ENCODE peak calls at places on chromosomes 16 and 17, in eight cellular contexts. One of them, this sample, is unnamed.
A peak's percentile ranks its signal among the peaks of the same experiment; 100 is the strongest.

GRCh38 chr16:6558133-6558532 is 774.5 kb upstream of the RBFOX1 start:
- DNase-seq in stomach: no peak
- DNase-seq in DND-41: no peak
- DNase-seq in RWPE2: no peak
- DNase-seq in OCI-LY7: no peak
- DNase-seq in neuronal stem cell: no peak
- DNase-seq in heart right ventricle: no peak
- DNase-seq in hepatocyte: no peak
- DNase-seq in this sample: no peak

GRCh38 chr17:43987131-43988021 is 17.0 kb upstream of the NAGS start:
- DNase-seq in stomach: no peak
- DNase-seq in DND-41: no peak
- DNase-seq in RWPE2: no peak
- DNase-seq in OCI-LY7: no peak
- DNase-seq in neuronal stem cell: no peak
- DNase-seq in heart right ventricle: no peak
- DNase-seq in hepatocyte: no peak
- DNase-seq in this sample: no peak

GRCh38 chr17:410674-411401 is 58.2 kb upstream of the RPH3AL start:
- DNase-seq in stomach: no peak
- DNase-seq in DND-41: peak; percentile 84
- DNase-seq in RWPE2: no peak
- DNase-seq in OCI-LY7: no peak
- DNase-seq in neuronal stem cell: peak; percentile 31
- DNase-seq in heart right ventricle: no peak
- DNase-seq in hepatocyte: peak; percentile 36
- DNase-seq in this sample: peak; percentile 39

GRCh38 chr17:4899341-4900230 is at the start of gene C17orf107:
- DNase-seq in stomach: peak; percentile 91
- DNase-seq in DND-41: no peak
- DNase-seq in RWPE2: no peak
- DNase-seq in OCI-LY7: no peak
- DNase-seq in neuronal stem cell: no peak
- DNase-seq in heart right ventricle: peak; percentile 83
- DNase-seq in hepatocyte: peak; percentile 94
- DNase-seq in this sample: no peak

GRCh38 chr16:67040906-67041305 is 12.0 kb downstream of the CBFB start:
- DNase-seq in stomach: no peak
- DNase-seq in DND-41: no peak
- DNase-seq in RWPE2: no peak
- DNase-seq in OCI-LY7: no peak
- DNase-seq in neuronal stem cell: no peak
- DNase-seq in heart right ventricle: no peak
- DNase-seq in hepatocyte: no peak
- DNase-seq in this sample: no peak

GRCh38 chr16:27526169-27526568 is 23.5 kb downstream of the GTF3C1 start:
- DNase-seq in stomach: peak; percentile 30
- DNase-seq in DND-41: peak; percentile 24
- DNase-seq in RWPE2: no peak
- DNase-seq in OCI-LY7: no peak
- DNase-seq in neuronal stem cell: no peak
- DNase-seq in heart right ventricle: peak; percentile 80
- DNase-seq in hepatocyte: peak; percentile 26
- DNase-seq in this sample: peak; percentile 78

GRCh38 chr17:17503566-17504130 is 7.5 kb upstream of the RASD1 start:
- DNase-seq in stomach: no peak
- DNase-seq in DND-41: no peak
- DNase-seq in RWPE2: peak; percentile 57
- DNase-seq in OCI-LY7: no peak
- DNase-seq in neuronal stem cell: no peak
- DNase-seq in heart right ventricle: peak; percentile 34
- DNase-seq in hepatocyte: no peak
- DNase-seq in this sample: peak; percentile 30

GRCh38 chr16:17518441-17518840 is 47.7 kb upstream of the XYLT1 start:
- DNase-seq in stomach: no peak
- DNase-seq in DND-41: no peak
- DNase-seq in RWPE2: no peak
- DNase-seq in OCI-LY7: no peak
- DNase-seq in neuronal stem cell: no peak
- DNase-seq in heart right ventricle: no peak
- DNase-seq in hepatocyte: no peak
- DNase-seq in this sample: no peak

GRCh38 chr16:11090947-11091785 is 146.8 kb downstream of the CLEC16A start:
- DNase-seq in stomach: no peak
- DNase-seq in DND-41: peak; percentile 48
- DNase-seq in RWPE2: no peak
- DNase-seq in OCI-LY7: no peak
- DNase-seq in neuronal stem cell: no peak
- DNase-seq in heart right ventricle: no peak
- DNase-seq in hepatocyte: no peak
- DNase-seq in this sample: no peak

GRCh38 chr16:76535-77272 is 1.3 kb upstream of the MPG start:
- DNase-seq in stomach: peak; percentile 66
- DNase-seq in DND-41: peak; percentile 43
- DNase-seq in RWPE2: no peak
- DNase-seq in OCI-LY7: peak; percentile 40
- DNase-seq in neuronal stem cell: no peak
- DNase-seq in heart right ventricle: peak; percentile 78
- DNase-seq in hepatocyte: peak; percentile 77
- DNase-seq in this sample: peak; percentile 83

GRCh38 chr17:75693500-75694481 is 26.7 kb downstream of the SAP30BP start:
- DNase-seq in stomach: no peak
- DNase-seq in DND-41: no peak
- DNase-seq in RWPE2: peak; percentile 97
- DNase-seq in OCI-LY7: no peak
- DNase-seq in neuronal stem cell: peak; percentile 33
- DNase-seq in heart right ventricle: peak; percentile 78
- DNase-seq in hepatocyte: peak; percentile 57
- DNase-seq in this sample: no peak

GRCh38 chr16:87457051-87457611 is 35.7 kb downstream of the ZCCHC14 start:
- DNase-seq in stomach: no peak
- DNase-seq in DND-41: no peak
- DNase-seq in RWPE2: peak; percentile 7
- DNase-seq in OCI-LY7: no peak
- DNase-seq in neuronal stem cell: no peak
- DNase-seq in heart right ventricle: no peak
- DNase-seq in hepatocyte: peak; percentile 42
- DNase-seq in this sample: no peak

GRCh38 chr17:17667947-17668346 is 13.3 kb upstream of the RAI1 start:
- DNase-seq in stomach: no peak
- DNase-seq in DND-41: no peak
- DNase-seq in RWPE2: no peak
- DNase-seq in OCI-LY7: no peak
- DNase-seq in neuronal stem cell: no peak
- DNase-seq in heart right ventricle: no peak
- DNase-seq in hepatocyte: no peak
- DNase-seq in this sample: no peak

GRCh38 chr16:27241658-27242057 is 26.9 kb downstream of the NSMCE1 start:
- DNase-seq in stomach: peak; percentile 10
- DNase-seq in DND-41: no peak
- DNase-seq in RWPE2: no peak
- DNase-seq in OCI-LY7: no peak
- DNase-seq in neuronal stem cell: no peak
- DNase-seq in heart right ventricle: no peak
- DNase-seq in hepatocyte: no peak
- DNase-seq in this sample: no peak

GRCh38 chr16:522320-523096 is 5.0 kb upstream of the CAPN15 start:
- DNase-seq in stomach: no peak
- DNase-seq in DND-41: no peak
- DNase-seq in RWPE2: no peak
- DNase-seq in OCI-LY7: no peak
- DNase-seq in neuronal stem cell: no peak
- DNase-seq in heart right ventricle: no peak
- DNase-seq in hepatocyte: no peak
- DNase-seq in this sample: no peak

GRCh38 chr17:17725853-17726720 is 44.8 kb downstream of the RAI1 start:
- DNase-seq in stomach: no peak
- DNase-seq in DND-41: no peak
- DNase-seq in RWPE2: no peak
- DNase-seq in OCI-LY7: no peak
- DNase-seq in neuronal stem cell: no peak
- DNase-seq in heart right ventricle: no peak
- DNase-seq in hepatocyte: no peak
- DNase-seq in this sample: no peak

GRCh38 chr17:78263063-78263735 is 31.8 kb downstream of the TMEM235 start:
- DNase-seq in stomach: peak; percentile 75
- DNase-seq in DND-41: no peak
- DNase-seq in RWPE2: peak; percentile 59
- DNase-seq in OCI-LY7: no peak
- DNase-seq in neuronal stem cell: no peak
- DNase-seq in heart right ventricle: peak; percentile 55
- DNase-seq in hepatocyte: peak; percentile 65
- DNase-seq in this sample: peak; percentile 76

GRCh38 chr17:81523139-81524062 is 4.8 kb upstream of the FSCN2 start:
- DNase-seq in stomach: peak; percentile 74
- DNase-seq in DND-41: no peak
- DNase-seq in RWPE2: no peak
- DNase-seq in OCI-LY7: peak; percentile 62
- DNase-seq in neuronal stem cell: peak; percentile 70
- DNase-seq in heart right ventricle: no peak
- DNase-seq in hepatocyte: peak; percentile 83
- DNase-seq in this sample: peak; percentile 82

GRCh38 chr16:84765606-84766580 is 53.9 kb upstream of the CRISPLD2 start:
- DNase-seq in stomach: no peak
- DNase-seq in DND-41: no peak
- DNase-seq in RWPE2: no peak
- DNase-seq in OCI-LY7: no peak
- DNase-seq in neuronal stem cell: no peak
- DNase-seq in heart right ventricle: no peak
- DNase-seq in hepatocyte: no peak
- DNase-seq in this sample: no peak

GRCh38 chr17:12917401-12917800 is 100.4 kb downstream of the ELAC2 start:
- DNase-seq in stomach: no peak
- DNase-seq in DND-41: no peak
- DNase-seq in RWPE2: no peak
- DNase-seq in OCI-LY7: no peak
- DNase-seq in neuronal stem cell: no peak
- DNase-seq in heart right ventricle: no peak
- DNase-seq in hepatocyte: no peak
- DNase-seq in this sample: no peak

GRCh38 chr17:37466471-37466870 is 23.2 kb upstream of the DUSP14 start:
- DNase-seq in stomach: no peak
- DNase-seq in DND-41: no peak
- DNase-seq in RWPE2: no peak
- DNase-seq in OCI-LY7: no peak
- DNase-seq in neuronal stem cell: no peak
- DNase-seq in heart right ventricle: no peak
- DNase-seq in hepatocyte: no peak
- DNase-seq in this sample: no peak
- H3K36me3 ChIP-seq in stomach: peaks cover 100% of the 10 kb centered on the region
- H3K36me3 ChIP-seq in DND-41: peaks cover 82% of the 10 kb centered on the region
- H3K36me3 ChIP-seq in RWPE2: peaks cover 69% of the 10 kb centered on the region
- H3K36me3 ChIP-seq in OCI-LY7: peaks cover 81% of the 10 kb centered on the region
- H3K36me3 ChIP-seq in neuronal stem cell: peaks cover 95% of the 10 kb centered on the region
- H3K36me3 ChIP-seq in heart right ventricle: peaks cover 100% of the 10 kb centered on the region
- H3K36me3 ChIP-seq in hepatocyte: no peaks in the 10 kb centered on the region
- H3K36me3 ChIP-seq in this sample: peaks cover 44% of the 10 kb centered on the region

DNA sequence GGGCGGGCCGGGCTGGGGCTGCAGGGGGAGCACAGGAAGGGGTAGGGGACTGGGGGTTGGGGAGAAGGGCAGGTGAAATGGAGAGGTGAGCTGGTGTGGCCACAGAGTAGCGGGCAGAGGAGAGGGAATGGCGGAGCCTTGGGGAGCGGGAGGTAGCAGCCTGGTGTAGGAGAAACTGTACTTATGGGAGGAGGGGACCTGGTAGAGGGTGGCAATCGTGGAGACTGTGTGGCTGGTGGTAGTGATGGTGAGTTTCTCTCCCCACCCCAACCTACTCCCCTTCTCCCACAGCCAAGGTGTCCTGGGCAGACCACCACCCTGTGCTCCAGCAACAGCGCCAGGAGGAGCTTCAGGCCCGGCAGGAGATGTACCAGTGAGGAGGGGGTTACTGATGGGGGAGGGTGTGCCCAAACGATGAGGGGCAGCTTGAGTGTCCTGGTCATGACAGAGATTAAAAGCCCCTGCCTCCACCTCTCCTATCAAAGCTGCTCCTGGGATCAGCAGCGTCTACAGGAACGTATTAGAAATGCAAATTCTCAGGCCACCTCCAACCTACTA is 831 bp downstream of the ALOX15B start:
- DNase-seq in stomach: no peak
- DNase-seq in DND-41: no peak
- DNase-seq in RWPE2: no peak
- DNase-seq in OCI-LY7: no peak
- DNase-seq in neuronal stem cell: no peak
- DNase-seq in heart right ventricle: no peak
- DNase-seq in hepatocyte: no peak
- DNase-seq in this sample: no peak
- H3K4me3 ChIP-seq in stomach: peak overlapping the region; percentile 36
- H3K4me3 ChIP-seq in DND-41: no peak overlapping the region
- H3K4me3 ChIP-seq in RWPE2: no peak overlapping the region
- H3K4me3 ChIP-seq in OCI-LY7: no peak overlapping the region
- H3K4me3 ChIP-seq in neuronal stem cell: no peak overlapping the region
- H3K4me3 ChIP-seq in heart right ventricle: no peak overlapping the region
- H3K4me3 ChIP-seq in hepatocyte: no peak overlapping the region
- H3K4me3 ChIP-seq in this sample: no peak overlapping the region

GRCh38 chr17:46166692-46167249 is 26.5 kb downstream of the KANSL1 start:
- DNase-seq in stomach: no peak
- DNase-seq in DND-41: no peak
- DNase-seq in RWPE2: no peak
- DNase-seq in OCI-LY7: no peak
- DNase-seq in neuronal stem cell: no peak
- DNase-seq in heart right ventricle: no peak
- DNase-seq in hepatocyte: no peak
- DNase-seq in this sample: no peak
- H3K4me1 ChIP-seq in stomach: peaks cover 46% of the 10 kb centered on the region
- H3K4me1 ChIP-seq in DND-41: no peaks in the 10 kb centered on the region
- H3K4me1 ChIP-seq in RWPE2: peaks cover 46% of the 10 kb centered on the region
- H3K4me1 ChIP-seq in OCI-LY7: peaks cover 51% of the 10 kb centered on the region
- H3K4me1 ChIP-seq in neuronal stem cell: no peaks in the 10 kb centered on the region
- H3K4me1 ChIP-seq in heart right ventricle: peaks cover 95% of the 10 kb centered on the region
- H3K4me1 ChIP-seq in hepatocyte: peaks cover 45% of the 10 kb centered on the region
- H3K4me1 ChIP-seq in this sample: no peaks in the 10 kb centered on the region

GRCh38 chr16:89787365-89787805 is 29.1 kb downstream of the FANCA start:
- DNase-seq in stomach: no peak
- DNase-seq in DND-41: no peak
- DNase-seq in RWPE2: no peak
- DNase-seq in OCI-LY7: no peak
- DNase-seq in neuronal stem cell: no peak
- DNase-seq in heart right ventricle: no peak
- DNase-seq in hepatocyte: no peak
- DNase-seq in this sample: no peak

GRCh38 chr16:89782489-89782888 is 34.0 kb downstream of the FANCA start:
- DNase-seq in stomach: no peak
- DNase-seq in DND-41: no peak
- DNase-seq in RWPE2: no peak
- DNase-seq in OCI-LY7: no peak
- DNase-seq in neuronal stem cell: no peak
- DNase-seq in heart right ventricle: no peak
- DNase-seq in hepatocyte: no peak
- DNase-seq in this sample: no peak

GRCh38 chr16:89784409-89784808 is 32.0 kb downstream of the FANCA start:
- DNase-seq in stomach: no peak
- DNase-seq in DND-41: no peak
- DNase-seq in RWPE2: no peak
- DNase-seq in OCI-LY7: no peak
- DNase-seq in neuronal stem cell: no peak
- DNase-seq in heart right ventricle: no peak
- DNase-seq in hepatocyte: no peak
- DNase-seq in this sample: no peak

GRCh38 chr16:89786474-89787364 is 29.7 kb downstream of the FANCA start:
- DNase-seq in stomach: no peak
- DNase-seq in DND-41: no peak
- DNase-seq in RWPE2: no peak
- DNase-seq in OCI-LY7: no peak
- DNase-seq in neuronal stem cell: no peak
- DNase-seq in heart right ventricle: peak; percentile 31
- DNase-seq in hepatocyte: no peak
- DNase-seq in this sample: no peak

GRCh38 chr16:89785523-89786155 is 30.8 kb downstream of the FANCA start:
- DNase-seq in stomach: no peak
- DNase-seq in DND-41: no peak
- DNase-seq in RWPE2: no peak
- DNase-seq in OCI-LY7: no peak
- DNase-seq in neuronal stem cell: no peak
- DNase-seq in heart right ventricle: no peak
- DNase-seq in hepatocyte: no peak
- DNase-seq in this sample: no peak
- H3K36me3 ChIP-seq in stomach: peaks cover 3% of the 10 kb centered on the region
- H3K36me3 ChIP-seq in DND-41: peaks cover 90% of the 10 kb centered on the region
- H3K36me3 ChIP-seq in RWPE2: peaks cover 78% of the 10 kb centered on the region
- H3K36me3 ChIP-seq in OCI-LY7: peaks cover 96% of the 10 kb centered on the region
- H3K36me3 ChIP-seq in neuronal stem cell: peaks cover 93% of the 10 kb centered on the region
- H3K36me3 ChIP-seq in heart right ventricle: peaks cover 22% of the 10 kb centered on the region
- H3K36me3 ChIP-seq in hepatocyte: no peaks in the 10 kb centered on the region
- H3K36me3 ChIP-seq in this sample: peaks cover 45% of the 10 kb centered on the region